ENCODE peak calls at places on chromosome 5, in four cellular contexts. E is kidney epithelial cell, B is substantia nigra, S is AG08396. T is an unnamed sample.

GRCh38 chr5:62649476-62650113 is 71.0 kb downstream of the LRRC70 start:
- DNase-seq in E (no peak), S (no peak), B (no peak), T (no peak)

GRCh38 chr5:161966544-161966943 is 101.0 kb upstream of the GABRG2 start:
- DNase-seq in E (no peak), B (no peak), S (no peak), T (no peak)

GRCh38 chr5:86999951-87000350 is 267.7 kb upstream of the RASA1 start:
- DNase-seq in E (peak; percentile 73), S (no peak), B (no peak), T (no peak)

GRCh38 chr5:96741911-96742310 is 65.8 kb downstream of the ERAP1 start:
- DNase-seq in B (no peak), E (no peak), S (no peak), T (no peak)

GRCh38 chr5:112290667-112291066 is 128.4 kb downstream of the EPB41L4A start:
- DNase-seq in B (no peak), S (no peak), E (no peak), T (no peak)

GRCh38 chr5:6553986-6554385 is 78.9 kb downstream of the NSUN2 start:
- DNase-seq in S (no peak), B (no peak), E (no peak), T (no peak)

GRCh38 chr5:10295619-10296326 is 11.9 kb downstream of the CMBL start:
- DNase-seq in B (no peak), E (no peak), S (no peak), T (peak; percentile 27)

GRCh38 chr5:56147679-56148230 is 85.4 kb downstream of the ANKRD55 start:
- DNase-seq in E (no peak), B (no peak), S (no peak), T (no peak)

GRCh38 chr5:128009399-128009798 is 74.2 kb upstream of the SLC12A2 start:
- DNase-seq in B (no peak), E (no peak), S (no peak), T (no peak)

GRCh38 chr5:126863402-126863801 is 86.5 kb downstream of the LMNB1 start:
- DNase-seq in B (no peak), S (no peak), E (no peak), T (no peak)

GRCh38 chr5:107092695-107093094 is 578.0 kb downstream of the EFNA5 start:
- DNase-seq in E (no peak), B (no peak), S (no peak), T (no peak)

GRCh38 chr5:149141957-149142851 is 911 bp downstream of the ABLIM3 start:
- DNase-seq in S (no peak), E (no peak), B (no peak), T (no peak)

GRCh38 chr5:102654559-102655354 is 100.3 kb upstream of the PAM start:
- DNase-seq in B (no peak), S (no peak), E (no peak), T (no peak)

GRCh38 chr5:34447424-34447823 is 208.7 kb upstream of the RAI14 start:
- DNase-seq in S (no peak), E (no peak), B (no peak), T (no peak)

GRCh38 chr5:52334367-52334766 is 453.3 kb upstream of the ITGA1 start:
- DNase-seq in B (no peak), E (no peak), S (no peak), T (no peak)

GRCh38 chr5:176823076-176823481 is 12.7 kb downstream of the UNC5A start:
- DNase-seq in B (no peak), S (no peak), E (no peak), T (no peak)

GRCh38 chr5:4862500-4862899 is 277.6 kb upstream of the ADAMTS16 start:
- DNase-seq in B (no peak), E (peak; percentile 10), S (peak; percentile 41), T (no peak)

GRCh38 chr5:43039468-43040286 is 442 bp downstream of the ANXA2R start:
- DNase-seq in E (no peak), B (peak; percentile 25), S (no peak), T (no peak)

GRCh38 chr5:178232124-178232919 is at the start of gene PHYKPL:
- DNase-seq in E (no peak), B (peak; percentile 75), S (peak; percentile 90), T (no peak)

GRCh38 chr5:1374680-1375055 is 29.8 kb upstream of the CLPTM1L start:
- DNase-seq in E (no peak), B (no peak), S (no peak), T (no peak)

GRCh38 chr5:169160405-169160901 is 140.5 kb downstream of the SLIT3 start:
- DNase-seq in E (no peak), S (no peak), B (no peak), T (no peak)

GRCh38 chr5:868599-869135 is 17.9 kb upstream of the ZDHHC11 start:
- DNase-seq in S (no peak), B (no peak), E (no peak), T (no peak)

T was measured in epithelial cell of prostate.